ENCODE peak calls at places on chromosomes 7 and 10, in seven cellular contexts. One of them, this sample, is unnamed.

GRCh38 chr7:35993663-35994622 is 159.1 kb upstream of the EEPD1 start:
- DNase-seq in T-cell: no peak
- DNase-seq in epithelial cell of prostate: peak
- DNase-seq in AML-193: no peak
- DNase-seq in astrocyte of the spinal cord: peak
- DNase-seq in stimulated activated CD8-positive, alpha-beta memory T cell treated with anti-CD3 and anti-CD28 coated beads, Interleukin-4, amount 100 ng/mL, for 24 hours: no peak
- DNase-seq in mesendoderm: no peak
- DNase-seq in this sample: peak

GRCh38 chr10:116620423-116621400 is at the start of gene PNLIPRP2:
- DNase-seq in T-cell: no peak
- DNase-seq in epithelial cell of prostate: no peak
- DNase-seq in AML-193: no peak
- DNase-seq in astrocyte of the spinal cord: no peak
- DNase-seq in stimulated activated CD8-positive, alpha-beta memory T cell treated with anti-CD3 and anti-CD28 coated beads, Interleukin-4, amount 100 ng/mL, for 24 hours: no peak
- DNase-seq in mesendoderm: no peak
- DNase-seq in this sample: no peak

GRCh38 chr10:13206546-13207443 is 27.4 kb downstream of the UCMA start:
- DNase-seq in T-cell: no peak
- DNase-seq in epithelial cell of prostate: no peak
- DNase-seq in AML-193: peak
- DNase-seq in astrocyte of the spinal cord: peak
- DNase-seq in stimulated activated CD8-positive, alpha-beta memory T cell treated with anti-CD3 and anti-CD28 coated beads, Interleukin-4, amount 100 ng/mL, for 24 hours: no peak
- DNase-seq in mesendoderm: peak
- DNase-seq in this sample: no peak

GRCh38 chr10:89887830-89888229 is 186.4 kb downstream of the KIF20B start:
- DNase-seq in T-cell: no peak
- DNase-seq in epithelial cell of prostate: no peak
- DNase-seq in AML-193: no peak
- DNase-seq in astrocyte of the spinal cord: no peak
- DNase-seq in stimulated activated CD8-positive, alpha-beta memory T cell treated with anti-CD3 and anti-CD28 coated beads, Interleukin-4, amount 100 ng/mL, for 24 hours: no peak
- DNase-seq in mesendoderm: no peak
- DNase-seq in this sample: no peak

GRCh38 chr7:95330194-95331003 is 6.1 kb upstream of the PON1 start:
- DNase-seq in T-cell: no peak
- DNase-seq in epithelial cell of prostate: no peak
- DNase-seq in AML-193: peak
- DNase-seq in astrocyte of the spinal cord: peak
- DNase-seq in stimulated activated CD8-positive, alpha-beta memory T cell treated with anti-CD3 and anti-CD28 coated beads, Interleukin-4, amount 100 ng/mL, for 24 hours: no peak
- DNase-seq in mesendoderm: peak
- DNase-seq in this sample: no peak

GRCh38 chr10:132115736-132116135 is 50.0 kb downstream of the JAKMIP3 start:
- DNase-seq in T-cell: no peak
- DNase-seq in epithelial cell of prostate: no peak
- DNase-seq in AML-193: no peak
- DNase-seq in astrocyte of the spinal cord: no peak
- DNase-seq in stimulated activated CD8-positive, alpha-beta memory T cell treated with anti-CD3 and anti-CD28 coated beads, Interleukin-4, amount 100 ng/mL, for 24 hours: no peak
- DNase-seq in mesendoderm: no peak
- DNase-seq in this sample: no peak

GRCh38 chr10:46523119-46523880 is 33.2 kb downstream of the GPRIN2 start:
- DNase-seq in T-cell: peak
- DNase-seq in epithelial cell of prostate: peak
- DNase-seq in AML-193: no peak
- DNase-seq in astrocyte of the spinal cord: no peak
- DNase-seq in stimulated activated CD8-positive, alpha-beta memory T cell treated with anti-CD3 and anti-CD28 coated beads, Interleukin-4, amount 100 ng/mL, for 24 hours: no peak
- DNase-seq in mesendoderm: no peak
- DNase-seq in this sample: no peak

GRCh38 chr10:115539142-115539762 is 446.1 kb downstream of the ATRNL1 start:
- DNase-seq in T-cell: no peak
- DNase-seq in epithelial cell of prostate: no peak
- DNase-seq in AML-193: no peak
- DNase-seq in astrocyte of the spinal cord: no peak
- DNase-seq in stimulated activated CD8-positive, alpha-beta memory T cell treated with anti-CD3 and anti-CD28 coated beads, Interleukin-4, amount 100 ng/mL, for 24 hours: no peak
- DNase-seq in mesendoderm: no peak
- DNase-seq in this sample: no peak

GRCh38 chr7:18894155-18894554 is 223.3 kb downstream of the TWIST1 start:
- DNase-seq in T-cell: no peak
- DNase-seq in epithelial cell of prostate: no peak
- DNase-seq in AML-193: no peak
- DNase-seq in astrocyte of the spinal cord: no peak
- DNase-seq in stimulated activated CD8-positive, alpha-beta memory T cell treated with anti-CD3 and anti-CD28 coated beads, Interleukin-4, amount 100 ng/mL, for 24 hours: no peak
- DNase-seq in mesendoderm: peak
- DNase-seq in this sample: no peak

GRCh38 chr7:131244259-131244852 is 83.3 kb upstream of the MKLN1 start:
- DNase-seq in T-cell: no peak
- DNase-seq in epithelial cell of prostate: no peak
- DNase-seq in AML-193: no peak
- DNase-seq in astrocyte of the spinal cord: peak
- DNase-seq in stimulated activated CD8-positive, alpha-beta memory T cell treated with anti-CD3 and anti-CD28 coated beads, Interleukin-4, amount 100 ng/mL, for 24 hours: no peak
- DNase-seq in mesendoderm: peak
- DNase-seq in this sample: peak

GRCh38 chr7:144437370-144438191 is 34.1 kb upstream of the NOBOX start:
- DNase-seq in T-cell: no peak
- DNase-seq in epithelial cell of prostate: peak
- DNase-seq in AML-193: peak
- DNase-seq in astrocyte of the spinal cord: peak
- DNase-seq in stimulated activated CD8-positive, alpha-beta memory T cell treated with anti-CD3 and anti-CD28 coated beads, Interleukin-4, amount 100 ng/mL, for 24 hours: peak
- DNase-seq in mesendoderm: peak
- DNase-seq in this sample: peak

GRCh38 chr10:21368728-21369425 is 156.6 kb downstream of the SKIDA1 start:
- DNase-seq in T-cell: no peak
- DNase-seq in epithelial cell of prostate: no peak
- DNase-seq in AML-193: no peak
- DNase-seq in astrocyte of the spinal cord: no peak
- DNase-seq in stimulated activated CD8-positive, alpha-beta memory T cell treated with anti-CD3 and anti-CD28 coated beads, Interleukin-4, amount 100 ng/mL, for 24 hours: no peak
- DNase-seq in mesendoderm: no peak
- DNase-seq in this sample: peak

GRCh38 chr7:152858761-152859160 is 99.2 kb downstream of the ACTR3B start:
- DNase-seq in T-cell: no peak
- DNase-seq in epithelial cell of prostate: no peak
- DNase-seq in AML-193: no peak
- DNase-seq in astrocyte of the spinal cord: no peak
- DNase-seq in stimulated activated CD8-positive, alpha-beta memory T cell treated with anti-CD3 and anti-CD28 coated beads, Interleukin-4, amount 100 ng/mL, for 24 hours: no peak
- DNase-seq in mesendoderm: no peak
- DNase-seq in this sample: no peak

GRCh38 chr7:45089314-45089891 is 634 bp upstream of the NACAD start:
- DNase-seq in T-cell: peak
- DNase-seq in epithelial cell of prostate: peak
- DNase-seq in AML-193: no peak
- DNase-seq in astrocyte of the spinal cord: peak
- DNase-seq in stimulated activated CD8-positive, alpha-beta memory T cell treated with anti-CD3 and anti-CD28 coated beads, Interleukin-4, amount 100 ng/mL, for 24 hours: peak
- DNase-seq in mesendoderm: peak
- DNase-seq in this sample: no peak

GRCh38 chr7:102425639-102426267 is 7.6 kb upstream of the ORAI2 start:
- DNase-seq in T-cell: peak
- DNase-seq in epithelial cell of prostate: no peak
- DNase-seq in AML-193: no peak
- DNase-seq in astrocyte of the spinal cord: no peak
- DNase-seq in stimulated activated CD8-positive, alpha-beta memory T cell treated with anti-CD3 and anti-CD28 coated beads, Interleukin-4, amount 100 ng/mL, for 24 hours: peak
- DNase-seq in mesendoderm: no peak
- DNase-seq in this sample: no peak

GRCh38 chr10:66180651-66181318 is 745.1 kb upstream of the LRRTM3 start:
- DNase-seq in T-cell: no peak
- DNase-seq in epithelial cell of prostate: peak
- DNase-seq in AML-193: peak
- DNase-seq in astrocyte of the spinal cord: peak
- DNase-seq in stimulated activated CD8-positive, alpha-beta memory T cell treated with anti-CD3 and anti-CD28 coated beads, Interleukin-4, amount 100 ng/mL, for 24 hours: no peak
- DNase-seq in mesendoderm: peak
- DNase-seq in this sample: no peak

GRCh38 chr10:93319096-93319495 is 163.0 kb downstream of the MYOF start:
- DNase-seq in T-cell: no peak
- DNase-seq in epithelial cell of prostate: no peak
- DNase-seq in AML-193: no peak
- DNase-seq in astrocyte of the spinal cord: no peak
- DNase-seq in stimulated activated CD8-positive, alpha-beta memory T cell treated with anti-CD3 and anti-CD28 coated beads, Interleukin-4, amount 100 ng/mL, for 24 hours: no peak
- DNase-seq in mesendoderm: peak
- DNase-seq in this sample: no peak

GRCh38 chr10:122259075-122259466 is 12.0 kb upstream of the BTBD16 start:
- DNase-seq in T-cell: no peak
- DNase-seq in epithelial cell of prostate: no peak
- DNase-seq in AML-193: no peak
- DNase-seq in astrocyte of the spinal cord: no peak
- DNase-seq in stimulated activated CD8-positive, alpha-beta memory T cell treated with anti-CD3 and anti-CD28 coated beads, Interleukin-4, amount 100 ng/mL, for 24 hours: no peak
- DNase-seq in mesendoderm: no peak
- DNase-seq in this sample: no peak

GRCh38 chr7:146115665-146116451 is 743 bp upstream of the CNTNAP2 start:
- DNase-seq in T-cell: no peak
- DNase-seq in epithelial cell of prostate: no peak
- DNase-seq in AML-193: no peak
- DNase-seq in astrocyte of the spinal cord: peak
- DNase-seq in stimulated activated CD8-positive, alpha-beta memory T cell treated with anti-CD3 and anti-CD28 coated beads, Interleukin-4, amount 100 ng/mL, for 24 hours: no peak
- DNase-seq in mesendoderm: peak
- DNase-seq in this sample: no peak

GRCh38 chr10:58967551-58968418 is 208.7 kb upstream of the PHYHIPL start:
- DNase-seq in T-cell: no peak
- DNase-seq in epithelial cell of prostate: no peak
- DNase-seq in AML-193: no peak
- DNase-seq in astrocyte of the spinal cord: no peak
- DNase-seq in stimulated activated CD8-positive, alpha-beta memory T cell treated with anti-CD3 and anti-CD28 coated beads, Interleukin-4, amount 100 ng/mL, for 24 hours: no peak
- DNase-seq in mesendoderm: peak
- DNase-seq in this sample: no peak

GRCh38 chr10:14905890-14906289 is 27.2 kb downstream of the SUV39H2 start:
- DNase-seq in T-cell: peak
- DNase-seq in epithelial cell of prostate: no peak
- DNase-seq in AML-193: no peak
- DNase-seq in astrocyte of the spinal cord: no peak
- DNase-seq in stimulated activated CD8-positive, alpha-beta memory T cell treated with anti-CD3 and anti-CD28 coated beads, Interleukin-4, amount 100 ng/mL, for 24 hours: no peak
- DNase-seq in mesendoderm: no peak
- DNase-seq in this sample: no peak

GRCh38 chr7:32915041-32915536 is 23.5 kb upstream of the KBTBD2 start:
- DNase-seq in T-cell: no peak
- DNase-seq in epithelial cell of prostate: no peak
- DNase-seq in AML-193: no peak
- DNase-seq in astrocyte of the spinal cord: no peak
- DNase-seq in stimulated activated CD8-positive, alpha-beta memory T cell treated with anti-CD3 and anti-CD28 coated beads, Interleukin-4, amount 100 ng/mL, for 24 hours: no peak
- DNase-seq in mesendoderm: no peak
- DNase-seq in this sample: no peak

GRCh38 chr10:42648512-42648911 is 10.1 kb upstream of the ZNF33B start:
- DNase-seq in T-cell: no peak
- DNase-seq in epithelial cell of prostate: no peak
- DNase-seq in AML-193: no peak
- DNase-seq in astrocyte of the spinal cord: no peak
- DNase-seq in stimulated activated CD8-positive, alpha-beta memory T cell treated with anti-CD3 and anti-CD28 coated beads, Interleukin-4, amount 100 ng/mL, for 24 hours: no peak
- DNase-seq in mesendoderm: no peak
- DNase-seq in this sample: no peak

GRCh38 chr7:68715907-68716306 is 882.4 kb upstream of the AUTS2 start:
- DNase-seq in T-cell: no peak
- DNase-seq in epithelial cell of prostate: no peak
- DNase-seq in AML-193: no peak
- DNase-seq in astrocyte of the spinal cord: no peak
- DNase-seq in stimulated activated CD8-positive, alpha-beta memory T cell treated with anti-CD3 and anti-CD28 coated beads, Interleukin-4, amount 100 ng/mL, for 24 hours: no peak
- DNase-seq in mesendoderm: peak
- DNase-seq in this sample: no peak